ENCODE peak calls at places on chromosomes 11 and 22, in ten cellular contexts. Z, S, J, W, H, L, V, M, E and I are unnamed samples.

GRCh38 chr11:119106564-119107537 is at the start of gene C2CD2L:
- DNase-seq in Z (peak; percentile 80), S (peak; percentile 90), J (peak; percentile 76), W (peak; percentile 93), H (peak; percentile 93), L (peak; percentile 93), V (peak; percentile 93), M (peak; percentile 82), E (no peak), I (peak; percentile 96)

GRCh38 chr22:40175571-40176105 is 2.1 kb upstream of the TNRC6B start:
- DNase-seq in Z (no peak), S (no peak), J (no peak), W (no peak), H (no peak), L (no peak), V (peak; percentile 20), M (no peak), E (no peak), I (no peak)

GRCh38 chr11:67374571-67375276 is 1.3 kb upstream of the CLCF1 start:
- DNase-seq in Z (no peak), S (peak; percentile 36), J (no peak), W (no peak), H (no peak), L (no peak), V (no peak), M (no peak), E (no peak), I (no peak)

GRCh38 chr11:3121931-3122774 is 43.0 kb downstream of the OSBPL5 start:
- DNase-seq in Z (no peak), S (no peak), J (no peak), W (peak; percentile 65), H (no peak), L (no peak), V (no peak), M (no peak), E (no peak), I (peak; percentile 79)

GRCh38 chr22:27686534-27686933 is 115.0 kb downstream of the MN1 start:
- DNase-seq in Z (no peak), S (peak; percentile 90), J (no peak), W (peak; percentile 70), H (peak; percentile 76), L (no peak), V (peak; percentile 97), M (no peak), E (no peak), I (no peak)

GRCh38 chr11:45083544-45084087 is 62.8 kb upstream of the PRDM11 start:
- DNase-seq in Z (peak; percentile 32), S (no peak), J (no peak), W (no peak), H (no peak), L (no peak), V (no peak), M (no peak), E (no peak), I (no peak)

GRCh38 chr11:69537855-69538640 is 56.6 kb downstream of the LINC01488 start:
- DNase-seq in Z (no peak), S (no peak), J (no peak), W (peak; percentile 55), H (no peak), L (no peak), V (no peak), M (no peak), E (no peak), I (no peak)

GRCh38 chr11:69242583-69242940 is 51.4 kb upstream of the MYEOV start:
- DNase-seq in Z (no peak), S (no peak), J (no peak), W (no peak), H (no peak), L (no peak), V (no peak), M (no peak), E (no peak), I (no peak)

GRCh38 chr11:38460429-38460828 is 1862.4 kb upstream of the RAG2 start:
- DNase-seq in Z (no peak), S (peak; percentile 83), J (no peak), W (no peak), H (no peak), L (no peak), V (no peak), M (no peak), E (no peak), I (no peak)

GRCh38 chr11:57604289-57605010 is 7.0 kb downstream of the SERPING1 start:
- DNase-seq in Z (no peak), S (no peak), J (no peak), W (no peak), H (no peak), L (no peak), V (no peak), M (no peak), E (no peak), I (no peak)